ENCODE peak calls at places on chromosomes 11 and 22, in seven cellular contexts. One of them, this sample, is unnamed.

GRCh38 chr11:17722000-17722643 is 2.8 kb downstream of the MYOD1 start:
- DNase-seq in A673: peak; percentile 34
- DNase-seq in BE2C: no peak
- DNase-seq in mesendoderm: peak; percentile 56
- DNase-seq in ovary: no peak
- DNase-seq in cardiac muscle cell: no peak
- DNase-seq in heart left ventricle: no peak
- DNase-seq in this sample: peak; percentile 86

GRCh38 chr22:36409067-36409466 is 21.3 kb upstream of the MYH9 start:
- DNase-seq in A673: no peak
- DNase-seq in heart left ventricle: no peak
- DNase-seq in mesendoderm: no peak
- DNase-seq in BE2C: no peak
- DNase-seq in cardiac muscle cell: no peak
- DNase-seq in ovary: no peak
- DNase-seq in this sample: peak; percentile 19

GRCh38 chr11:118928870-118929495 is 3.3 kb upstream of the BCL9L start:
- DNase-seq in mesendoderm: peak; percentile 93
- DNase-seq in ovary: peak; percentile 76
- DNase-seq in A673: peak; percentile 88
- DNase-seq in BE2C: peak; percentile 73
- DNase-seq in cardiac muscle cell: peak; percentile 81
- DNase-seq in heart left ventricle: peak; percentile 79
- DNase-seq in this sample: peak; percentile 92

GRCh38 chr11:60511393-60511792 is 3.8 kb upstream of the MS4A13 start:
- DNase-seq in mesendoderm: no peak
- DNase-seq in ovary: no peak
- DNase-seq in cardiac muscle cell: no peak
- DNase-seq in heart left ventricle: no peak
- DNase-seq in A673: no peak
- DNase-seq in BE2C: no peak
- DNase-seq in this sample: no peak

GRCh38 chr22:37263966-37264887 is 18.1 kb upstream of the CYTH4 start:
- DNase-seq in A673: no peak
- DNase-seq in heart left ventricle: no peak
- DNase-seq in mesendoderm: no peak
- DNase-seq in BE2C: no peak
- DNase-seq in ovary: peak; percentile 2
- DNase-seq in cardiac muscle cell: no peak
- DNase-seq in this sample: no peak

GRCh38 chr11:73747762-73748161 is 13.1 kb downstream of the RAB6A start:
- DNase-seq in ovary: no peak
- DNase-seq in heart left ventricle: no peak
- DNase-seq in cardiac muscle cell: no peak
- DNase-seq in mesendoderm: no peak
- DNase-seq in BE2C: no peak
- DNase-seq in A673: no peak
- DNase-seq in this sample: no peak

GRCh38 chr11:63838150-63838681 is 694 bp upstream of the MARK2 start:
- DNase-seq in BE2C: no peak
- DNase-seq in mesendoderm: peak; percentile 46
- DNase-seq in A673: no peak
- DNase-seq in heart left ventricle: no peak
- DNase-seq in ovary: peak; percentile 61
- DNase-seq in cardiac muscle cell: no peak
- DNase-seq in this sample: no peak

GRCh38 chr11:569273-569885 is 6.9 kb upstream of the PHRF1 start:
- DNase-seq in cardiac muscle cell: no peak
- DNase-seq in BE2C: no peak
- DNase-seq in heart left ventricle: no peak
- DNase-seq in mesendoderm: no peak
- DNase-seq in ovary: peak; percentile 63
- DNase-seq in A673: no peak
- DNase-seq in this sample: peak; percentile 78

GRCh38 chr11:65394125-65394536 is 7.7 kb downstream of the FRMD8 start:
- DNase-seq in heart left ventricle: no peak
- DNase-seq in ovary: peak; percentile 28
- DNase-seq in cardiac muscle cell: no peak
- DNase-seq in BE2C: no peak
- DNase-seq in mesendoderm: no peak
- DNase-seq in A673: no peak
- DNase-seq in this sample: peak; percentile 54

DNA sequence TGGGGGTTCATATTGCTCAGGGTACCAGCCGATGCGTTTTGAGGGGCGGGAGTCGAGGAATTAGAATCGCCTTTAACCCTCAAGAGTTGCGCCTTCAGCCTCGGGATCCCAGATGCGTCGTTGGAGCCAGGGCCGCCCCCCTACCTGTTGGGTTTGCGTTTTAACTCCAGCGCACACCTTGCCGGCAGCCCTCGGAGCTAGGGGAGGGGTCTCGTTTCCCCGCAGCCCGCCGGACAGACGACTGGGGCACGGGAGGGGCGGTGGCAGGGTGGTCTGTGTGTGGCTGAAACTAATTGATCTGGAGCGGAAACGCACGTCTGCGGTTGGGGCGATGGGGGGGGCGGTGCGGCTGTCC is 3.4 kb upstream of the CCND1 start:
- DNase-seq in cardiac muscle cell: no peak
- DNase-seq in heart left ventricle: no peak
- DNase-seq in mesendoderm: no peak
- DNase-seq in A673: no peak
- DNase-seq in BE2C: no peak
- DNase-seq in ovary: no peak
- DNase-seq in this sample: peak; percentile 85
- H3K4me3 ChIP-seq in cardiac muscle cell: peak overlapping the region; percentile 19
- H3K4me3 ChIP-seq in heart left ventricle: peak overlapping the region; percentile 79
- H3K4me3 ChIP-seq in mesendoderm: no peak overlapping the region
- H3K4me3 ChIP-seq in A673: peak overlapping the region; percentile 86
- H3K4me3 ChIP-seq in BE2C: no peak overlapping the region
- H3K4me3 ChIP-seq in ovary: no peak overlapping the region
- H3K4me3 ChIP-seq in this sample: peak overlapping the region; percentile 53

DNA sequence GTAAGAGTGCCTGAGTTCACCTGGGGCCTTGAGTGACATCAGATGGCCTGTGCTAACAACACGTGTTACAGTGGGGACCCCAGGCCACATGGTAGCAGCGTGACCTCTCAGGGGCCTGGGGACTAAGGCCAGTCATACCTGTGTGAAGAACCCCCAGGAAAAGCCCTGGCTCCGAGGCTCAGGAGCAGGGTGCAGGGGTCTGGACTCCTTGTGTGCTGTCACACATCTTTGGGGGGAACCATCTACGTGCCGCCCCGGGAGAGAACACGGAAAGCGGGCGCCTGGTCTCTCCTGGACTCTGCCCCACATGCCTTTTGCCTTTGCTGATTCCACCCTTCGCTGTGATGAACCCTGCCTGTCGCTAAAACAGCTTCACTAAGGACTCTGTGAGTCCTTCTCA is 48.7 kb downstream of the SHANK2 start:
- DNase-seq in BE2C: no peak
- DNase-seq in cardiac muscle cell: no peak
- DNase-seq in heart left ventricle: no peak
- DNase-seq in mesendoderm: no peak
- DNase-seq in A673: no peak
- DNase-seq in ovary: no peak
- DNase-seq in this sample: no peak
- H3K27me3 ChIP-seq in BE2C: no peaks in the 10 kb centered on the region
- H3K27me3 ChIP-seq in cardiac muscle cell: no peaks in the 10 kb centered on the region
- H3K27me3 ChIP-seq in heart left ventricle: peaks cover 19% of the 10 kb centered on the region
- H3K27me3 ChIP-seq in mesendoderm: no peaks in the 10 kb centered on the region
- H3K27me3 ChIP-seq in A673: no peaks in the 10 kb centered on the region
- H3K27me3 ChIP-seq in ovary: no peaks in the 10 kb centered on the region
- H3K27me3 ChIP-seq in this sample: no peaks in the 10 kb centered on the region

DNA sequence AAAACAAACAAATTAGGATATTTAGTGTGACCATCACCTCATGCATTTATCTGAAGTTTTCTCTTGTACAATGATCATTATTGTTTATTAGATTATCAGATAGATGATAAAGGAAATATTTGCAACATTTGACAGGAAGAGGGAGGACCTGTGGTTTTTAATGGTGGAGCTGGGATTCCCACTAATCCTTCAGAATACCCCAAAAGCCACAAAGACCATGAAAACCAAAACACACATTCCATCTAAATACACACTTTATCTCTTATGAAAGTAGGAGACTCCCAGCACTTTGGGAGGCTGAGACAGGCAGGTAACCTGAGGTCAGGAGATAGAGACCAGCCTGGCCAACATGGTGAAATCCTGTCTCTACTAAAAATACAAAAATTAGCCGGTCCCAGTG is 7.6 kb upstream of the NDUFV1 start:
- DNase-seq in mesendoderm: no peak
- DNase-seq in cardiac muscle cell: no peak
- DNase-seq in heart left ventricle: no peak
- DNase-seq in BE2C: no peak
- DNase-seq in ovary: no peak
- DNase-seq in A673: no peak
- DNase-seq in this sample: no peak
- H3K36me3 ChIP-seq in mesendoderm: no peaks in the 10 kb centered on the region
- H3K36me3 ChIP-seq in cardiac muscle cell: no peaks in the 10 kb centered on the region
- H3K36me3 ChIP-seq in heart left ventricle: no peaks in the 10 kb centered on the region
- H3K36me3 ChIP-seq in BE2C: no peaks in the 10 kb centered on the region
- H3K36me3 ChIP-seq in ovary: no peaks in the 10 kb centered on the region
- H3K36me3 ChIP-seq in A673: no peaks in the 10 kb centered on the region
- H3K36me3 ChIP-seq in this sample: no peaks in the 10 kb centered on the region

GRCh38 chr22:49727191-49727880 is 100.3 kb downstream of the BRD1 start:
- DNase-seq in cardiac muscle cell: no peak
- DNase-seq in ovary: no peak
- DNase-seq in mesendoderm: no peak
- DNase-seq in A673: no peak
- DNase-seq in heart left ventricle: no peak
- DNase-seq in BE2C: no peak
- DNase-seq in this sample: peak; percentile 40

GRCh38 chr22:49730656-49731055 is 97.0 kb downstream of the BRD1 start:
- DNase-seq in heart left ventricle: no peak
- DNase-seq in A673: no peak
- DNase-seq in BE2C: no peak
- DNase-seq in mesendoderm: no peak
- DNase-seq in ovary: no peak
- DNase-seq in cardiac muscle cell: no peak
- DNase-seq in this sample: no peak

GRCh38 chr22:49727881-49728563 is 99.7 kb downstream of the BRD1 start:
- DNase-seq in ovary: no peak
- DNase-seq in A673: no peak
- DNase-seq in mesendoderm: no peak
- DNase-seq in BE2C: no peak
- DNase-seq in heart left ventricle: no peak
- DNase-seq in cardiac muscle cell: no peak
- DNase-seq in this sample: peak; percentile 44

GRCh38 chr22:49726701-49727101 is 101.0 kb downstream of the BRD1 start:
- DNase-seq in heart left ventricle: no peak
- DNase-seq in ovary: no peak
- DNase-seq in A673: no peak
- DNase-seq in BE2C: no peak
- DNase-seq in cardiac muscle cell: no peak
- DNase-seq in mesendoderm: no peak
- DNase-seq in this sample: peak; percentile 39

GRCh38 chr22:49728566-49729271 is 99.0 kb downstream of the BRD1 start:
- DNase-seq in mesendoderm: no peak
- DNase-seq in A673: no peak
- DNase-seq in ovary: no peak
- DNase-seq in heart left ventricle: no peak
- DNase-seq in cardiac muscle cell: no peak
- DNase-seq in BE2C: no peak
- DNase-seq in this sample: peak; percentile 56
- H3K4me3 ChIP-seq in mesendoderm: no peak overlapping the region
- H3K4me3 ChIP-seq in A673: no peak overlapping the region
- H3K4me3 ChIP-seq in ovary: no peak overlapping the region
- H3K4me3 ChIP-seq in heart left ventricle: no peak overlapping the region
- H3K4me3 ChIP-seq in cardiac muscle cell: no peak overlapping the region
- H3K4me3 ChIP-seq in BE2C: no peak overlapping the region
- H3K4me3 ChIP-seq in this sample: no peak overlapping the region

DNA sequence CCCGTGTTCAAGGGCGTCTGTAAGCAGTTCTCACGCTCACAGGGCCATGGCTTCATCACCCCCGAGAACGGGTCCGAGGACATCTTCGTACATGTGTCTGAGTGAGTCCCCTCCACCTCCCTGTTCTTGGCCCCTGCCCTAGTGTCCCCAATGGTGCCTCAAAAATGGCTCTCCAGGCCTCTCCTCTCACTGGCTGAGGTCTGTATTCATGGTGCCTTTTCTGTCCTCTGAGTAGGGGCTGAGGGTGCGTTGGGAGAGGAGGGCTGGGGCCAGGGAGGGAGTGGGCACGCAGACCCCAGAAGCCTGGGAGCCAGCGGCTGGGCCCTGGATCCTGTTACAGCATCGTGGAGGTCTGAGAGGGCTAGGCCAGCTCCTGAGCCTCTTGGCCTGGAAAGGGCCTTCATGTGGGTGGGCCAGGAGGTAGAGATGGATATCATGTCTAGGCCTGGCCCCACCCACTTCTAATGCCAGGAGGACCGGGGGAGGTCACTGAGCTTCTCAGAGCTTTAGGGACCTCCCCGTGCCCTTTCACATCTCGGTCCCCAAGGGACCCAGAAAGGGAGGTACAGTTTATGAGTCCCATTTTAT is 13.0 kb downstream of the CSDC2 start:
- DNase-seq in ovary: peak; percentile 27
- DNase-seq in cardiac muscle cell: no peak
- DNase-seq in mesendoderm: no peak
- DNase-seq in BE2C: no peak
- DNase-seq in A673: no peak
- DNase-seq in heart left ventricle: no peak
- DNase-seq in this sample: no peak
- H3K27me3 ChIP-seq in ovary: no peaks in the 10 kb centered on the region
- H3K27me3 ChIP-seq in cardiac muscle cell: no peaks in the 10 kb centered on the region
- H3K27me3 ChIP-seq in mesendoderm: no peaks in the 10 kb centered on the region
- H3K27me3 ChIP-seq in BE2C: no peaks in the 10 kb centered on the region
- H3K27me3 ChIP-seq in A673: no peaks in the 10 kb centered on the region
- H3K27me3 ChIP-seq in heart left ventricle: no peaks in the 10 kb centered on the region
- H3K27me3 ChIP-seq in this sample: no peaks in the 10 kb centered on the region

This sample was measured in H7.